ENCODE peak calls at places on chromosomes 3 and 15, in six cellular contexts. One of them, this sample, is unnamed.

GRCh38 chr3:156787926-156788663 is 38.1 kb upstream of the LEKR1 start:
- DNase-seq in cardiac fibroblast: peak
- DNase-seq in foreskin fibroblast: peak
- DNase-seq in AG04450: peak
- DNase-seq in K562: peak
- DNase-seq in neural progenitor cell: no peak
- DNase-seq in this sample: peak

GRCh38 chr3:14768182-14768790 is 50.5 kb upstream of the FGD5 start:
- DNase-seq in cardiac fibroblast: no peak
- DNase-seq in foreskin fibroblast: no peak
- DNase-seq in AG04450: no peak
- DNase-seq in K562: peak
- DNase-seq in neural progenitor cell: no peak
- DNase-seq in this sample: no peak

GRCh38 chr3:69079269-69080159 is 651 bp downstream of the UBA3 start:
- DNase-seq in cardiac fibroblast: no peak
- DNase-seq in foreskin fibroblast: peak
- DNase-seq in AG04450: no peak
- DNase-seq in K562: peak
- DNase-seq in neural progenitor cell: peak
- DNase-seq in this sample: peak

GRCh38 chr3:116005404-116005803 is 382.1 kb downstream of the GAP43 start:
- DNase-seq in cardiac fibroblast: peak
- DNase-seq in foreskin fibroblast: peak
- DNase-seq in AG04450: peak
- DNase-seq in K562: peak
- DNase-seq in neural progenitor cell: no peak
- DNase-seq in this sample: no peak

GRCh38 chr3:46065294-46065705 is 38.0 kb upstream of the XCR1 start:
- DNase-seq in cardiac fibroblast: no peak
- DNase-seq in foreskin fibroblast: peak
- DNase-seq in AG04450: no peak
- DNase-seq in K562: no peak
- DNase-seq in neural progenitor cell: no peak
- DNase-seq in this sample: peak

GRCh38 chr3:52346623-52347530 is 30.8 kb downstream of the DNAH1 start:
- DNase-seq in cardiac fibroblast: peak
- DNase-seq in foreskin fibroblast: peak
- DNase-seq in AG04450: peak
- DNase-seq in K562: no peak
- DNase-seq in neural progenitor cell: no peak
- DNase-seq in this sample: no peak

GRCh38 chr15:78146437-78147154 is 2.6 kb upstream of the IDH3A start:
- DNase-seq in cardiac fibroblast: no peak
- DNase-seq in foreskin fibroblast: peak
- DNase-seq in AG04450: no peak
- DNase-seq in K562: peak
- DNase-seq in neural progenitor cell: no peak
- DNase-seq in this sample: no peak

GRCh38 chr15:51403072-51403878 is 61.8 kb downstream of the GLDN start:
- DNase-seq in cardiac fibroblast: peak
- DNase-seq in foreskin fibroblast: peak
- DNase-seq in AG04450: peak
- DNase-seq in K562: peak
- DNase-seq in neural progenitor cell: peak
- DNase-seq in this sample: peak

GRCh38 chr3:166367947-166368533 is 530.8 kb upstream of the BCHE start:
- DNase-seq in cardiac fibroblast: no peak
- DNase-seq in foreskin fibroblast: no peak
- DNase-seq in AG04450: no peak
- DNase-seq in K562: no peak
- DNase-seq in neural progenitor cell: no peak
- DNase-seq in this sample: no peak

GRCh38 chr3:9362731-9363530 is at the start of gene THUMPD3:
- DNase-seq in cardiac fibroblast: peak
- DNase-seq in foreskin fibroblast: peak
- DNase-seq in AG04450: peak
- DNase-seq in K562: peak
- DNase-seq in neural progenitor cell: peak
- DNase-seq in this sample: peak

GRCh38 chr15:93474728-93475127 is 385.7 kb upstream of the RGMA start:
- DNase-seq in cardiac fibroblast: no peak
- DNase-seq in foreskin fibroblast: no peak
- DNase-seq in AG04450: no peak
- DNase-seq in K562: no peak
- DNase-seq in neural progenitor cell: no peak
- DNase-seq in this sample: no peak

GRCh38 chr15:60913901-60914300 is 315.2 kb downstream of the RORA start:
- DNase-seq in cardiac fibroblast: no peak
- DNase-seq in foreskin fibroblast: no peak
- DNase-seq in AG04450: no peak
- DNase-seq in K562: no peak
- DNase-seq in neural progenitor cell: no peak
- DNase-seq in this sample: no peak
- H3K4me3 ChIP-seq in cardiac fibroblast: no peak
- H3K4me3 ChIP-seq in foreskin fibroblast: no peak
- H3K4me3 ChIP-seq in AG04450: no peak
- H3K4me3 ChIP-seq in K562: no peak
- H3K4me3 ChIP-seq in neural progenitor cell: no peak
- H3K4me3 ChIP-seq in this sample: no peak

DNA sequence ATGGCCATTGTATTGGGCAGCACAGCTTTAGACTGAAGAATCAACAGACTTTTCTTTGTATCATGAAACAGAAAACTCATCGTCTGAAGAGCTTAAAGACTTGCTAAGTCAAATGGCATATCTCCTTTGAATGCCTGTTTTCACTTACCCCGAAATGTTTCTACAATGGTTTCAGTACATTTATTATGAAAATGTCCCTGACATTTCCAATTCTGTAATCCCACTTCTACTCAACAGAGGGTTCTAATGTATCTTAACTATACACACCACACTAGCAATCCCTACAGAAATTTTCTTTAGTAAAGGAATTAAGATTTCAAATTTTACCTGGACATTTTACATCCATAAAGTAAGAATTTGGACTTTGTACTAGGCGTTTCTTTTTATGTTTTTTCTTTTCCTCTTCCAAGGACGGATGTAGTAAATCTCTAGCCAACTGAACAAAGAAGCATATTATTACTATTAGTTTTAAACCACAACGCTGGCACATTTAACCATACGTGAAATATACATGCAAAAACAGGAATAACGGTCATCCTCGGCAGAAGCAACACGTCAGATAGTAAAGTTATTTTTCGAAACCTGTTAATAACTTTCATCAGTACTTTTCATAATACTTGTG is 1.1 kb downstream of the RPS27L start:
- DNase-seq in cardiac fibroblast: no peak
- DNase-seq in foreskin fibroblast: no peak
- DNase-seq in AG04450: no peak
- DNase-seq in K562: no peak
- DNase-seq in neural progenitor cell: peak
- DNase-seq in this sample: peak
- TF ChIP-seq CTCF in cardiac fibroblast: no peak
- TF ChIP-seq CTCF in foreskin fibroblast: no peak
- TF ChIP-seq CTCF in AG04450: no peak
- TF ChIP-seq CTCF in K562: no peak
- TF ChIP-seq CTCF in neural progenitor cell: no peak
- TF ChIP-seq CTCF in this sample: no peak

GRCh38 chr3:24624938-24625681 is 130.5 kb upstream of the THRB start:
- DNase-seq in cardiac fibroblast: no peak
- DNase-seq in foreskin fibroblast: no peak
- DNase-seq in AG04450: no peak
- DNase-seq in K562: no peak
- DNase-seq in neural progenitor cell: no peak
- DNase-seq in this sample: no peak

GRCh38 chr3:24622696-24623225 is 128.1 kb upstream of the THRB start:
- DNase-seq in cardiac fibroblast: no peak
- DNase-seq in foreskin fibroblast: no peak
- DNase-seq in AG04450: no peak
- DNase-seq in K562: no peak
- DNase-seq in neural progenitor cell: no peak
- DNase-seq in this sample: no peak

GRCh38 chr3:24623657-24624056 is 129.0 kb upstream of the THRB start:
- DNase-seq in cardiac fibroblast: no peak
- DNase-seq in foreskin fibroblast: no peak
- DNase-seq in AG04450: no peak
- DNase-seq in K562: no peak
- DNase-seq in neural progenitor cell: no peak
- DNase-seq in this sample: no peak

DNA sequence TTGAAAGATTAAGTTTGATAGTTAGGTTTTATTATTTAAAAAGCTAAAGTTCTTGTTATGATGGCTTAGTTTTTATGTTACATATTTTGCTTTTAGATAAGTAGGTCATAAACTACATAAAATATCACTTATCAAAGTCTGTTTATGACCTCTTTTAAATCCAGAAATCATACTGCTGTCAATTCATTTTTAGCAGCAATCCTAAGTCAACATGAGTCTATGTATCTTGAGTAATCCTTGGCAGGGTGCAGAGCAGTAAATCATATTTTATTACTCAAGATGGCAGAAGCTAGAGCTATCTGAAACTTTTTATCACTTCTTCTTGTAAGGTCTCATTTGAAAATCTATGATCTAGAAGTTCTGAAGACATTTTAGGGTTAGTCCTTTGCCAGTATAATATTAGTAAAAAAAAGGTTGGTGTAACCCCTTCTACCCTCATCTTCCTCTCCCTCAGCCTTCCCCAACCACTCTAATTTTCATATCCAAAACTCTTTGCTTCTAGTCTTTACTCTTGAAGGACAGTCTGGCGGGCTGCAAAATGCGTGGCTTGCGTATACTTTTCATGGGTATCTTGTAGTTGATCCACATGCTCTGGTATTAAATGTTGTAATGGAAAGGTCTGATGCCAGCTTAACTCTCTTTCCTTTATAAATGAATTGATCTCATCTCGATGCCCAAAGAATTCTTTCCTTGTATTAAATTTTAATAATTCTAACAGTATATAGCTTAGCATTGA is 134.0 kb upstream of the THRB start:
- DNase-seq in cardiac fibroblast: no peak
- DNase-seq in foreskin fibroblast: peak
- DNase-seq in AG04450: no peak
- DNase-seq in K562: no peak
- DNase-seq in neural progenitor cell: no peak
- DNase-seq in this sample: no peak
- H3K4me3 ChIP-seq in cardiac fibroblast: no peak
- H3K4me3 ChIP-seq in foreskin fibroblast: no peak
- H3K4me3 ChIP-seq in AG04450: no peak
- H3K4me3 ChIP-seq in K562: no peak
- H3K4me3 ChIP-seq in neural progenitor cell: no peak
- H3K4me3 ChIP-seq in this sample: no peak

DNA sequence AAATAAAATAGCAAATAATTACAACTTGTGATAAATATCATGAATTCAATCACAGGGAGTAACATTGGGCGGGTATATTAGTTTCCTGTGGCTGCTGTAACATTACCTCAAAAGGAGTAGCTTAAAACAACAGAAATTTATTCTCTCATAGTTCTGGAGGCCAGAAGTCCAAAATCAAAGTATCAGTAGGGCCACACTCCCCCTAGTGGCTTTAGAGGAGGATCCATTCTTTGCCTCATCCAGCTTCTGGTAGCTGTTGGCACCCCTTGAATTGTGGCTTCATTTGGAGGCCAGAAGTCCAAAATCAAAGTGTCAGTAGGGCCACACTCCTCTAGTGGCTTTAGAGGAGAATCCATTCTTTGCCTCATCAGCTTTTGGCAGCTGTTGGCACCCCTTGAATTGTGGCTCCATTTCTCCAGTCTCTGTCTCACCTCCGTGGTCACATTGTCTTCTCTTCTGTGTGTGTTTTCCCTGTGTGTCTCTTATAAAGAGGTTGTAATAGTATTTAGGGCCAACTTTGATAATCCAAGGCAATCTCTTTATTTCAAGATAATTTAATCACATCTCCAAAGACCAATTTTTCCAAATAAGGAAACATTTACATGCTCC is 3.1 kb upstream of the CFAP20DC start:
- DNase-seq in cardiac fibroblast: peak
- DNase-seq in foreskin fibroblast: peak
- DNase-seq in AG04450: peak
- DNase-seq in K562: no peak
- DNase-seq in neural progenitor cell: peak
- DNase-seq in this sample: peak
- TF ChIP-seq CTCF in cardiac fibroblast: peak
- TF ChIP-seq CTCF in foreskin fibroblast: peak
- TF ChIP-seq CTCF in AG04450: peak
- TF ChIP-seq CTCF in K562: peak
- TF ChIP-seq CTCF in neural progenitor cell: peak
- TF ChIP-seq CTCF in this sample: peak

GRCh38 chr15:37520026-37520425 is 414.4 kb upstream of the TMCO5A start:
- DNase-seq in cardiac fibroblast: no peak
- DNase-seq in foreskin fibroblast: no peak
- DNase-seq in AG04450: no peak
- DNase-seq in K562: no peak
- DNase-seq in neural progenitor cell: no peak
- DNase-seq in this sample: no peak

GRCh38 chr15:37516628-37517027 is 416.3 kb upstream of the MEIS2 start:
- DNase-seq in cardiac fibroblast: no peak
- DNase-seq in foreskin fibroblast: no peak
- DNase-seq in AG04450: no peak
- DNase-seq in K562: no peak
- DNase-seq in neural progenitor cell: no peak
- DNase-seq in this sample: no peak

GRCh38 chr15:37518436-37518835 is 416.0 kb upstream of the TMCO5A start:
- DNase-seq in cardiac fibroblast: no peak
- DNase-seq in foreskin fibroblast: no peak
- DNase-seq in AG04450: no peak
- DNase-seq in K562: no peak
- DNase-seq in neural progenitor cell: no peak
- DNase-seq in this sample: no peak

GRCh38 chr15:37517506-37517905 is 416.9 kb upstream of the TMCO5A start:
- DNase-seq in cardiac fibroblast: no peak
- DNase-seq in foreskin fibroblast: no peak
- DNase-seq in AG04450: no peak
- DNase-seq in K562: no peak
- DNase-seq in neural progenitor cell: no peak
- DNase-seq in this sample: no peak

DNA sequence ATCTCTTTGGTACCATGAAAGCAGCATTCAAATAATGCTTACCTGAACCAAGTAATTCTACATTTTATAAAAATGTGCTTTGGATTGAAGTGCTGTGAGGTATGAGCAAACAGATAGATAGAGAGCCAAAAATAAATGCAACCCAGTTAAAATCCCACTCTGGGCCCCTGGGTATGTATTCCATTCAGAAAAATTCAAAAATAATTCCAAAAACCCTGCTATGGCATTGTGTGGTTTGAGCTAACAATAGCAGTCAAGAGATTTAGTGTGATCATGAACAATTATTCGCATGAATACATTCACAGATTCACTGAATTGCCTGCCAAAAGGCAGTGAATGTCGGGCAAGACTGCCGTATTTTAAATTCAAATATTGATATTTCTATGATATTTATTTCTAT is 416.8 kb upstream of the MEIS2 start:
- DNase-seq in cardiac fibroblast: no peak
- DNase-seq in foreskin fibroblast: no peak
- DNase-seq in AG04450: no peak
- DNase-seq in K562: no peak
- DNase-seq in neural progenitor cell: no peak
- DNase-seq in this sample: no peak
- H3K4me3 ChIP-seq in cardiac fibroblast: no peak
- H3K4me3 ChIP-seq in foreskin fibroblast: no peak
- H3K4me3 ChIP-seq in AG04450: no peak
- H3K4me3 ChIP-seq in K562: no peak
- H3K4me3 ChIP-seq in neural progenitor cell: no peak
- H3K4me3 ChIP-seq in this sample: no peak